ENCODE peak calls at places on chromosomes 4 and X, in four cellular contexts. P is IMR-90; N is Karpas-422; D is naive thymus-derived CD4-positive, alpha-beta T cell. F is an unnamed sample. For H3K27me3, the result is how much of the 10 kb centered on the place peaks cover.

GRCh38 chr4:23680616-23681518 is 209.0 kb downstream of the PPARGC1A start:
- DNase-seq in N (no peak), P (peak), D (no peak), F (no peak)

GRCh38 chr4:55706526-55706925 is 70.4 kb upstream of the NMU start:
- DNase-seq in N (no peak), D (no peak), P (peak), F (no peak)

GRCh38 chr4:88033309-88033708 is 25.9 kb downstream of the PKD2 start:
- DNase-seq in P (peak), D (peak), N (peak), F (peak)

GRCh38 chr4:30256105-30256828 is 463.9 kb upstream of the PCDH7 start:
- DNase-seq in P (no peak), D (no peak), N (no peak), F (no peak)

GRCh38 chr4:113013746-113014145 is 35.7 kb upstream of the ANK2 start:
- DNase-seq in N (no peak), P (no peak), D (no peak), F (no peak)

GRCh38 chr4:78565971-78566372 is 14.4 kb downstream of the ANXA3 start:
- DNase-seq in P (peak), D (no peak), N (no peak), F (no peak)

GRCh38 chr4:54091637-54092404 is 8.1 kb upstream of the GSX2 start:
- DNase-seq in P (peak), N (peak), D (peak), F (peak)

GRCh38 chr4:3307486-3307885 is 14.7 kb downstream of the RGS12 start:
- DNase-seq in N (no peak), D (no peak), P (no peak), F (peak)

GRCh38 chrX:2766921-2767320 is 15.1 kb downstream of the XG start:
- DNase-seq in D (no peak), P (peak), N (no peak), F (no peak)

GRCh38 chrX:28349888-28350287 is 237.4 kb upstream of the IL1RAPL1 start:
- DNase-seq in D (no peak), N (no peak), P (no peak), F (no peak)

GRCh38 chr4:88897180-88897579 is 159.8 kb downstream of the FAM13A start:
- DNase-seq in P (peak), N (no peak), D (no peak), F (no peak)

GRCh38 chr4:100295792-100296191 is 105.5 kb upstream of the DDIT4L start:
- DNase-seq in N (no peak), D (no peak), P (peak), F (no peak)

GRCh38 chrX:104335765-104336164 is 81.0 kb upstream of the ESX1 start:
- DNase-seq in D (no peak), N (no peak), P (peak), F (no peak)

GRCh38 chr4:99403380-99404194 is 31.6 kb downstream of the ADH7 start:
- DNase-seq in N (no peak), P (peak), D (no peak), F (no peak)

GRCh38 chrX:63250253-63250868 is 100.8 kb downstream of the SPIN4 start:
- DNase-seq in D (peak), N (peak), P (peak), F (no peak)

GRCh38 chr4:14059006-14059405 is 431.5 kb upstream of the BOD1L1 start:
- DNase-seq in D (no peak), P (peak), N (no peak), F (no peak)

GRCh38 chrX:102604327-102604726 is 5.0 kb downstream of the ARMCX5 start:
- DNase-seq in D (no peak), N (no peak), P (no peak), F (no peak)

GRCh38 chr4:109303141-109303499 is 662 bp upstream of the COL25A1 start:
- DNase-seq in N (no peak), D (no peak), P (no peak), F (no peak)

GRCh38 chr4:122534776-122535175 is 78.3 kb upstream of the IL2 start:
- DNase-seq in D (no peak), N (no peak), P (no peak), F (no peak)

GRCh38 chr4:123359449-123360306 is 36.9 kb upstream of the SPRY1 start:
- DNase-seq in D (no peak), P (no peak), N (no peak), F (no peak)

GRCh38 chr4:115126487-115126886 is 13.1 kb upstream of the NDST4 start:
- DNase-seq in P (no peak), N (no peak), D (no peak), F (no peak)

GRCh38 chrX:100447563-100448397 is 37.7 kb upstream of the PCDH19 start:
- DNase-seq in P (peak), D (peak), N (peak), F (no peak)

GRCh38 chrX:151870603-151871002 is 42.1 kb upstream of the MAGEA4 start:
- DNase-seq in P (peak), N (no peak), D (no peak), F (no peak)

GRCh38 chr4:6695660-6696581 is 2.2 kb downstream of the S100P start:
- DNase-seq in D (peak), P (peak), N (no peak), F (peak)

GRCh38 chr4:151887151-151887815 is 126.5 kb upstream of the GATB start:
- DNase-seq in P (no peak), N (no peak), D (no peak), F (no peak)

GRCh38 chrX:35340451-35340850 is 397.9 kb downstream of the FAM47B start:
- DNase-seq in N (no peak), P (no peak), D (no peak), F (no peak)

GRCh38 chrX:8548446-8548845 is 83.8 kb downstream of the VCX3B start:
- DNase-seq in D (no peak), N (no peak), P (no peak), F (no peak)

GRCh38 chrX:15750611-15751159 is 12.6 kb downstream of the CA5B start:
- DNase-seq in N (no peak), P (no peak), D (peak), F (no peak)

GRCh38 chrX:21004835-21005234 is 369.4 kb upstream of the CNKSR2 start:
- DNase-seq in P (no peak), N (no peak), D (no peak), F (no peak)

GRCh38 chrX:20066968-20067708 is 49.6 kb downstream of the MAP7D2 start:
- DNase-seq in N (peak), D (peak), P (peak), F (peak)

GRCh38 chr4:142909908-142910307 is 63.8 kb upstream of the INPP4B start:
- DNase-seq in P (peak), D (no peak), N (no peak), F (no peak)

GRCh38 chr4:82770607-82771006 is 28.0 kb downstream of the SCD5 start:
- DNase-seq in P (no peak), D (no peak), N (peak), F (no peak)

GRCh38 chr4:8383451-8384160 is 56.9 kb downstream of the ACOX3 start:
- DNase-seq in N (no peak), P (peak), D (no peak), F (no peak)

GRCh38 chr4:150209140-150209829 is 131.0 kb downstream of the DCLK2 start:
- DNase-seq in P (peak), N (peak), D (no peak), F (no peak)

DNA sequence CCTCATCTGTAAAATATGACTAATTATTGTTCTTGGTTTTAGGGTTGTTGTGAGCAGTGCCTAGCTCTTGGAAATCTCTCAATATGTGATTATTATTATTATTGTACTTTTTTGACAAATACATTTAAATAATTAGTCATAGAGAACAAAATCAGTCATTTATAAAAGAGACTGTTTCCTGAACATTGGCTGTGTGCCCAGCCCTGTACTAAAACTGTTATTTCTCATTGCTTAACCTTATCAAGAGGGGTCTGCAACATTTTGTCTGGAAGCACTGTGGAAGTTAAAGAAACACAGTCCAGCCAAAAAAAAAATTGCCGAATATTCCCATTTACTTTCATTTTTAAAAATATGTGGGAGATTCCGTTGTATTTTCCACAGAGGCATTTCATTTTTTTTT is 989.2 kb upstream of the SLIT2 start:
- DNase-seq in P (no peak), D (no peak), N (no peak), F (no peak)
- H3K4me3 ChIP-seq in P (no peak), D (no peak), N (no peak), F (no peak)

GRCh38 chr4:130760246-130760645 is 1664.3 kb downstream of the C4orf33 start:
- DNase-seq in N (no peak), P (no peak), D (no peak), F (no peak)
- H3K27me3 ChIP-seq in N (under half), P (under half), D (under half), F (under half)

GRCh38 chr4:184420881-184421416 is 53.4 kb downstream of the IRF2 start:
- DNase-seq in N (no peak), D (no peak), P (no peak), F (no peak)
- H3K4me3 ChIP-seq in N (no peak), D (peak), P (no peak), F (peak)

GRCh38 chrX:71930298-71930697 is 19.7 kb downstream of the NHSL2 start:
- DNase-seq in P (no peak), N (no peak), D (no peak), F (no peak)
- H3K27me3 ChIP-seq in P (under half), N (under half), D (under half), F (under half)

GRCh38 chr4:76035146-76035545 is 724 bp downstream of the CXCL11 start:
- DNase-seq in D (no peak), N (peak), P (no peak), F (no peak)

GRCh38 chr4:76036855-76037254 is 985 bp upstream of the CXCL11 start:
- DNase-seq in N (no peak), P (no peak), D (no peak), F (no peak)

GRCh38 chr4:76035799-76036389 is at the start of gene CXCL11:
- DNase-seq in P (peak), D (no peak), N (no peak), F (no peak)
- H3K4me3 ChIP-seq in P (no peak), D (no peak), N (peak), F (no peak)

DNA sequence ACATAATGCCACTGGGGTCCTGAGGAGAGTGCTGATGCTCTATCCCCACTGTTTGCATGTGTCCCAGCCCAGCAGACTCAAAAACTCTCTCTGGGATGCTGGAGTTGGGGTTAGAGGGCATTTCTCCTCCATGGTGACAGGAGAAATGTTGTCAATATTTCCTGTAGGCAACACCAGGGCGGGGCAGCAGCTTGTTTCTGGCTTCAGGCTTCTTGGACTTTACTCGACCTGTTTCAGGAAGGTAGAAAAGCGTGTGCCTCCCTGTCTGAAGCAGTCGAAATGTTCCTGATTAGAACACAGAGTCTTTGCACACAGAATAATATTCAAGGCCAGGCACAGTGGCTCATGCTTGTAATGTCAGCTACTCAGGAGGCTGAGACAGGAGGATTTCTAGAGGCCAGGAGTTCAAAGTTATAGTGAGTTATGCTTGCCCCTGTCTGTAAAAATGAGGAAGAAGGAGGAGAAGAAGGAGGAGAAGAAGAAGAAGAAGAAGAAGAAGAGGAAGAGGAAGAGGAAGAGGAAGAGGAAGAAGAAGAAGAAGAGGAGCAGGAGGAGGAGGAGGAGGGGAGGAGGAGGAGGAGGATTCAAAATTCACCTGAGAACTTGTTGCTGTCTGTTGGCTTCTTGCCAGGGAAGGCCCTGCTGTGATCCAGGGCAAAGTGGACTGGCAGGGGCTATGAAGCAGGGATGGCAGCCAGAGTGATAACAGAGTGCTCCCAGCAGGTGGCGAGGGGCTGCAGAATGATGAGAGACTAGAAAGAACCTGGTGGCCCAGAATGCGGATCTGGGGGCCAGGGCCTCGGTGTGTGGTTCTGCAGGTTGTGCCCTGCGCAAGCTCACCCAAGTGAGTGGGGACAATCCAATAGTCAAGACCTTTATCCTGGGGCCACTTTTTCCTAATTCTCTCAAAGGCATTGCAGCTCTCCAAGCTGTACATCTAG is 82.9 kb downstream of the RTL5 start:
- DNase-seq in D (no peak), P (no peak), N (no peak), F (peak)
- H3K27me3 ChIP-seq in D (under half), P (half or more), N (under half), F (under half)

F was measured in CD8-positive, alpha-beta memory T cell.